ENCODE peak calls at places on chromosomes 7 and 10, in seven cellular contexts. R is CD8-positive, alpha-beta memory T cell; K is keratinocyte; Y is transverse colon; G is heart left ventricle; W is GM12865; J is right cardiac atrium. Q is an unnamed sample.
A peak's percentile ranks its signal among the peaks of the same experiment; 100 is the strongest.

GRCh38 chr10:7272008-7272407 is 138.8 kb downstream of the SFMBT2 start:
- DNase-seq in J (no peak), Y (no peak), G (no peak), K (no peak), R (no peak), W (no peak), Q (no peak)

GRCh38 chr10:108523016-108523415 is 1358.5 kb upstream of the SORCS1 start:
- DNase-seq in Y (no peak), G (no peak), K (no peak), R (no peak), W (no peak), J (no peak), Q (no peak)

GRCh38 chr7:127317447-127317961 is 64.8 kb upstream of the GRM8 start:
- DNase-seq in K (no peak), J (no peak), Y (no peak), R (no peak), W (no peak), G (no peak), Q (no peak)

GRCh38 chr10:113480828-113481502 is 71.9 kb upstream of the HABP2 start:
- DNase-seq in Y (no peak), W (no peak), R (no peak), G (no peak), J (no peak), K (no peak), Q (peak; percentile 66)

GRCh38 chr10:43122096-43122495 is 16.1 kb upstream of the CSGALNACT2 start:
- DNase-seq in G (peak; percentile 9), J (peak; percentile 36), W (no peak), Y (peak; percentile 5), K (no peak), R (no peak), Q (no peak)

GRCh38 chr7:70498633-70499032 is 633.3 kb upstream of the GALNT17 start:
- DNase-seq in R (no peak), K (no peak), W (no peak), Y (no peak), G (no peak), J (no peak), Q (no peak)

GRCh38 chr7:141550694-141551079 is 523 bp upstream of the AGK start:
- DNase-seq in J (peak; percentile 50), Y (no peak), G (no peak), K (no peak), W (peak; percentile 20), R (no peak), Q (no peak)

GRCh38 chr7:90961037-90961725 is 303.1 kb upstream of the FZD1 start:
- DNase-seq in G (no peak), J (no peak), Y (no peak), K (no peak), R (no peak), W (no peak), Q (no peak)

GRCh38 chr7:71106226-71106625 is 25.7 kb upstream of the GALNT17 start:
- DNase-seq in K (no peak), W (no peak), G (no peak), J (no peak), R (no peak), Y (no peak), Q (no peak)

GRCh38 chr10:119111968-119112515 is 8.1 kb downstream of the DENND10 start:
- DNase-seq in W (no peak), G (no peak), Y (no peak), R (no peak), K (no peak), J (no peak), Q (no peak)

GRCh38 chr10:119116326-119116951 is 12.5 kb downstream of the DENND10 start:
- DNase-seq in J (no peak), G (no peak), Y (no peak), R (no peak), K (no peak), W (no peak), Q (no peak)

GRCh38 chr10:119115921-119116320 is 12.0 kb downstream of the DENND10 start:
- DNase-seq in W (no peak), R (no peak), K (no peak), G (no peak), J (no peak), Y (no peak), Q (no peak)

GRCh38 chr10:119118231-119118630 is 14.3 kb downstream of the DENND10 start:
- DNase-seq in G (no peak), Y (no peak), W (no peak), K (no peak), J (no peak), R (no peak), Q (no peak)

GRCh38 chr10:119113805-119114732 is 10.2 kb downstream of the DENND10 start:
- DNase-seq in G (no peak), R (no peak), J (no peak), K (no peak), W (no peak), Y (no peak), Q (no peak)
- H3K4me3 ChIP-seq in G (no peak overlapping the region), R (no peak overlapping the region), J (no peak overlapping the region), K (no peak overlapping the region), W (no peak overlapping the region), Y (no peak overlapping the region), Q (no peak overlapping the region)

GRCh38 chr10:60820093-60820769 is 42.0 kb downstream of the CDK1 start:
- DNase-seq in W (peak; percentile 36), J (no peak), R (no peak), K (no peak), G (no peak), Y (no peak), Q (no peak)
- H3K4me3 ChIP-seq in W (no peak overlapping the region), J (no peak overlapping the region), R (no peak overlapping the region), K (no peak overlapping the region), G (no peak overlapping the region), Y (no peak overlapping the region), Q (no peak overlapping the region)

GRCh38 chr7:156518466-156518865 is 122.1 kb upstream of the RNF32 start:
- DNase-seq in R (no peak), Y (no peak), K (no peak), J (no peak), W (no peak), G (no peak), Q (no peak)
- H3K4me3 ChIP-seq in R (no peak overlapping the region), Y (no peak overlapping the region), K (no peak overlapping the region), J (no peak overlapping the region), W (no peak overlapping the region), G (no peak overlapping the region), Q (no peak overlapping the region)

GRCh38 chr7:124031919-124032318 is 948 bp downstream of the TMEM229A start:
- DNase-seq in K (no peak), R (no peak), W (no peak), G (no peak), J (no peak), Y (no peak), Q (no peak)
- H3K4me3 ChIP-seq in K (no peak overlapping the region), R (no peak overlapping the region), W (no peak overlapping the region), G (peak overlapping the region; percentile 60), J (peak overlapping the region; percentile 68), Y (peak overlapping the region; percentile 58), Q (no peak overlapping the region)

DNA sequence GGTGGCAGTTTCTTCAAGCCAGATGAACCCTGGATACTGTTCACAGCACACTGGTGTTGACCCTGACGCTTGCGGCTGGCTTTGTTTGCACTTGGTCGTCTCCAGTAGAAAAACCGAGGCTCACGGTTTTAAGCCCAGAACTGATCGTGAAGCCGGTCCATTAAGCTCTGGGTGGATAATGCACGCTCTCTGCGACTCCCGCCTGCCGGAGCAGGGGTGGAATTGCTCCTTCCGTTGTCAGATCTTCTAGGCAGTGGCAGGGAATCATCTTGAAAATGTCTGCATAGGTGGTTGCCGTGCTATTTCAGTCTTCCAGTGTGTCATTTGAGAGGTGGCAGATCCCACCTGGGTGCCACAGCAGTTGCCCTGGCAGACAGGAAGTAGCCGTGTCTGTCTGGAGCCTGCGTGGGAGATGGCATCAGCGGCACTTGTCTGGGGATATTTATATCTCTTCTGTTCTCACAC is 35.9 kb upstream of the AP5Z1 start:
- DNase-seq in J (peak; percentile 84), K (no peak), W (peak; percentile 64), Y (no peak), R (peak; percentile 30), G (peak; percentile 54), Q (no peak)
- H3K4me3 ChIP-seq in J (peak overlapping the region; percentile 34), K (no peak overlapping the region), W (peak overlapping the region; percentile 25), Y (peak overlapping the region; percentile 5), R (peak overlapping the region; percentile 42), G (peak overlapping the region; percentile 46), Q (no peak overlapping the region)

DNA sequence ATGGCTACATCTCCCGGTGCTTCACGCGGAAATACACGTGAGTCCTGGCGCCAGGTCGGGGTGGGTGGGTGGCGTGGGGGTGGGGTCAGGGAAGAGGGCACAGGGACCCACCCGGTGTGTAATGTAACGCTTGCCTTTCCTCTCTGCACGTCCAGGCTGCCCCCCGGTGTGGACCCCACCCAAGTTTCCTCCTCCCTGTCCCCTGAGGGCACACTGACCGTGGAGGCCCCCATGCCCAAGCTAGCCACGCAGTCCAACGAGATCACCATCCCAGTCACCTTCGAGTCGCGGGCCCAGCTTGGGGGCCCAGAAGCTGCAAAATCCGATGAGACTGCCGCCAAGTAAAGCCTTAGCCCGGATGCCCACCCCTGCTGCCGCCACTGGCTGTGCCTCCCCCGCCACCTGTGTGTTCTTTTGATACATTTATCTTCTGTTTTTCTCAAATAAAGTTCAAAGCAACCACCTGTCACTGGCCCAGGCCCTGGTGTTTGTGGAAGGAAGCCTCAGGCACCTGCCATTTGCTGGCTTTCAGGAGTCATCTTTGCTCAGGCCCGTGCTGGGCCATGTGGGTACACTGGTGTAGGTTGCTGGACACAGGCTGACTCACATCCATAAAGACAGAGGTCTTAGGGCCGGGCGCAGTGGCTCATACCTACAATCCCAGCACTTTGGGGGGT is 1.5 kb downstream of the HSPB1 start:
- DNase-seq in K (no peak), G (no peak), Y (no peak), W (no peak), J (peak; percentile 49), R (no peak), Q (peak; percentile 59)
- H3K4me3 ChIP-seq in K (peak overlapping the region; percentile 95), G (peak overlapping the region; percentile 99), Y (peak overlapping the region; percentile 82), W (peak overlapping the region; percentile 63), J (peak overlapping the region; percentile 70), R (peak overlapping the region; percentile 73), Q (peak overlapping the region; percentile 79)